ENCODE peak calls at places on chromosomes 12 and 14, in eight cellular contexts. P is mesenchymal stem cell, G is tibial nerve, D is HCT116, T is SJCRH30, R is breast epithelium, Z is brain microvascular endothelial cell, V is psoas muscle. M is an unnamed sample.

GRCh38 chr14:104721704-104722431 is 2.2 kb upstream of the ADSS1 start:
- DNase-seq in V (peak), Z (no peak), R (no peak), G (no peak), P (peak), D (no peak), T (peak), M (no peak)

GRCh38 chr14:75247286-75247922 is 31.2 kb upstream of the FOS start:
- DNase-seq in Z (no peak), G (no peak), R (no peak), T (no peak), V (no peak), D (no peak), P (no peak), M (no peak)

GRCh38 chr12:116539361-116539771 is 19.8 kb upstream of the MAP1LC3B2 start:
- DNase-seq in G (no peak), P (peak), D (no peak), Z (no peak), T (no peak), V (no peak), R (no peak), M (no peak)

GRCh38 chr12:130141105-130141504 is 21.2 kb upstream of the FZD10 start:
- DNase-seq in R (no peak), Z (no peak), D (no peak), V (no peak), G (no peak), T (no peak), P (no peak), M (no peak)

GRCh38 chr12:112939761-112940357 is 1.6 kb downstream of the OAS3 start:
- DNase-seq in G (no peak), V (no peak), T (no peak), R (no peak), Z (no peak), D (no peak), P (no peak), M (no peak)

GRCh38 chr12:52350021-52350620 is 17.2 kb downstream of the KRT85 start:
- DNase-seq in D (no peak), G (no peak), P (no peak), R (no peak), V (no peak), Z (no peak), T (no peak), M (no peak)

GRCh38 chr12:90280564-90281058 is 572.0 kb upstream of the ATP2B1 start:
- DNase-seq in D (no peak), G (no peak), P (no peak), R (no peak), Z (peak), V (no peak), T (no peak), M (no peak)

GRCh38 chr12:91180577-91180976 is 2.0 kb downstream of the DCN start:
- DNase-seq in G (no peak), R (no peak), D (no peak), Z (peak), T (no peak), P (no peak), V (no peak), M (no peak)

GRCh38 chr12:2177003-2177402 is 124.2 kb downstream of the CACNA1C start:
- DNase-seq in D (no peak), V (no peak), G (no peak), T (no peak), R (no peak), Z (no peak), P (no peak), M (no peak)

GRCh38 chr12:81176796-81177195 is 98.9 kb downstream of the ACSS3 start:
- DNase-seq in P (no peak), G (no peak), V (no peak), Z (no peak), D (no peak), T (no peak), R (no peak), M (no peak)

GRCh38 chr14:90781344-90781761 is 34.9 kb downstream of the TTC7B start:
- DNase-seq in V (no peak), D (no peak), T (no peak), P (peak), G (no peak), Z (peak), R (no peak), M (no peak)

GRCh38 chr14:58171090-58171489 is 19.1 kb upstream of the ARMH4 start:
- DNase-seq in T (peak), Z (peak), D (peak), P (peak), G (peak), V (peak), R (peak), M (peak)

GRCh38 chr12:20040844-20041243 is 327.5 kb upstream of the PDE3A start:
- DNase-seq in G (no peak), D (no peak), Z (peak), V (no peak), P (no peak), T (peak), R (no peak), M (no peak)
- H3K27ac ChIP-seq in G (no peak), D (no peak), Z (no peak), V (no peak), P (no peak), T (peak), R (no peak), M (no peak)

GRCh38 chr14:98143566-98143965 is 1128.4 kb downstream of the BCL11B start:
- DNase-seq in T (no peak), D (no peak), G (no peak), Z (no peak), P (no peak), R (no peak), V (no peak), M (no peak)

GRCh38 chr14:98137626-98138025 is 1134.4 kb downstream of the BCL11B start:
- DNase-seq in D (no peak), G (no peak), Z (no peak), P (no peak), T (no peak), V (no peak), R (no peak), M (no peak)

GRCh38 chr14:98138666-98139065 is 1133.3 kb downstream of the BCL11B start:
- DNase-seq in R (no peak), P (no peak), V (no peak), D (peak), Z (no peak), G (no peak), T (peak), M (no peak)

GRCh38 chr14:98144964-98145363 is 1127.0 kb downstream of the BCL11B start:
- DNase-seq in R (no peak), G (no peak), V (no peak), Z (peak), P (no peak), D (no peak), T (no peak), M (no peak)

GRCh38 chr14:98140862-98141261 is 1131.1 kb downstream of the BCL11B start:
- DNase-seq in V (no peak), T (no peak), D (no peak), G (no peak), P (no peak), R (no peak), Z (no peak), M (no peak)
- H3K27ac ChIP-seq in V (no peak), T (no peak), D (no peak), G (no peak), P (no peak), R (no peak), Z (no peak), M (no peak)

GRCh38 chr14:68377056-68377455 is 415.8 kb downstream of the ZFP36L1 start:
- DNase-seq in G (no peak), V (no peak), P (no peak), Z (no peak), R (no peak), T (no peak), D (no peak), M (no peak)

GRCh38 chr14:68376067-68376810 is 416.6 kb downstream of the ZFP36L1 start:
- DNase-seq in D (no peak), T (peak), P (no peak), V (no peak), G (no peak), R (peak), Z (no peak), M (no peak)

GRCh38 chr14:68377459-68377858 is 415.4 kb downstream of the ZFP36L1 start:
- DNase-seq in R (peak), P (no peak), G (peak), V (peak), Z (no peak), D (no peak), T (peak), M (peak)

GRCh38 chr14:68380304-68380840 is 412.5 kb downstream of the ZFP36L1 start:
- DNase-seq in D (no peak), R (no peak), G (no peak), T (no peak), Z (no peak), V (no peak), P (no peak), M (no peak)

GRCh38 chr14:68379510-68380303 is 413.2 kb downstream of the ZFP36L1 start:
- DNase-seq in D (no peak), R (no peak), T (no peak), G (no peak), V (no peak), P (no peak), Z (no peak), M (no peak)
- H3K27ac ChIP-seq in D (no peak), R (peak), T (no peak), G (peak), V (no peak), P (no peak), Z (no peak), M (no peak)

DNA sequence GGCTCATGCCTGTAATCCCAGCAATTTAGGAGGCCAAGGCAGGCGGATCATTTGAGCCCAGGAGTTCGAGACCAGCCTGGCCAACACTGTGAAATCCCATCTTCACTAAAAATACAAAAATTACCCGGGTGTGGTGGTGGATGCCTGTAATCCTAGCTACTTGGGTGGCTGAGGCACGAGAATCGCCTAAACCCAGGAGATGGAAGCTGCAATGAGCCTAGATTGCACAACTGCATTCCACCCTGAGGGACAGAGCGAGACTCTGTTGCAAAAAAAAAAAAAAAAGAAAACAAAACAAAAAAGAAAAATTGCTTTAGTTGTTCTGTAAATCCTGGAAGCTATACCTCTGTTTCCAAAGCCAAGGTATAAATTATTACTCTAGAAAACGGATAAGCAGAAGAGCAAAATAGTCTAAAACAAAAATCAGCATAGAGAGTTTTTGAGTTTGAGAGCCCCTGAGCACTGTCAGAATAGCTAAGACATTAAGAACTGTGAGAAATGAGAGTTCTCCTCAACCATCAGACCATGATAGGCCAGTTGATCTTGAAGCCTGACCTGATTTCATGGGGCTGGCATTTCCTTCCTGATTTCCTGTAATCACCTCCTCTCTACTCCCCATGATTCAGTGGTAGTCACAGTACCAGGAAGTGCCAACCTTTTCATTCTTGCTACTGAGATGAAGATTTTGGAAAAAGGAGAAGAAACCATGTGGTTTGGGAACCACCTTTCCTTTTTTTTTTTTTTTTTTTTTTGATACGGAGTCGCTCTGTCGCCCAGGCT is 31.7 kb downstream of the ATP2A2 start:
- DNase-seq in T (no peak), R (no peak), D (no peak), G (no peak), Z (peak), P (peak), V (no peak), M (no peak)
- H3K27ac ChIP-seq in T (no peak), R (peak), D (no peak), G (no peak), Z (peak), P (peak), V (peak), M (peak)

DNA sequence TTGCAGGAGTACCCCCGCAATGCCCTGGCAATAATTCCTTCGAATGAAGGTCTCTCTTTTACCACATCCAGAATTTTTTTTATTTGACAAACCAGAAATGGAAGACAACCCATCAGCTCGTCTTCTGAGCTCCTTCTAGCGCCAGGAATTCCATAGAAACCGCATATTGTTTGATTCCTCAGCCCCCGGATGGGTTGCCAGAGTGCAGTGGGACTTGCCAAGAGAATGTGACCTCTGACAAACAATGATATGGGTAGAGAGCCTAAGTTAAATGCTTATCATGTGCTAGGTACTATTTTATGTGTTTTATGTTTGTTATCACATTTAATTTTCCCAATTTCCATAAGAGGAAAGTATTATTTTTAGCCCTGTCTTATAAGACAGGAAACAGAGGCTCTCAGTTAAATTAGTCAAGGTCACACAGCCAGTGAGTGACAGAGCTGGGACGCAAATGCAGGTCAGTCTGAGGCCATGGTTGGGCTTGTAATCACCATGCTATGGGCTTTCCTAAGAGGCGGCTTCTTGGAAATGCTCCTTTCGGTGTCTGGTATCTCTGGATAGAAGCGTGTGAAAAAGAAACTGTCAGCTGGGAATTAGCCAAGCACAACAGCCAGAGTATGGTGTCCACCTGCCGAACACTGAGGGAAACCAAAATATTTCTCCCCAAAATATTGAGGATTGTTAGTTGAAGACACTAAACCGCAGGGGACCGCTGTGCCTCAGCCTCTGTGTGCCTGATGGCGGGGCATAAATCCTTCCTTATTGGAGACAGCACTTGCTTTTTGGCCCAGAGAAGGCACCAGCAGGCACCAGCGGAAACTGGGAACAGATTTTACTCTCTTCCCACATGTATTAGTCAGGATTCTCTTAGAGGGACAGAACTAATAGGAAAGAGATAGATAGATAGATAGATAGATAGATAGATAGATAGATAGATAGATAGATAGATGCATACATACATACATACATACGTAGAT is 29.4 kb upstream of the ETFBKMT start:
- DNase-seq in P (peak), V (peak), Z (peak), D (no peak), R (no peak), G (no peak), T (peak), M (no peak)
- H3K27ac ChIP-seq in P (no peak), V (peak), Z (no peak), D (no peak), R (no peak), G (no peak), T (peak), M (peak)

GRCh38 chr14:27025648-27026047 is 427.8 kb upstream of the NOVA1 start:
- DNase-seq in P (no peak), Z (no peak), V (no peak), T (no peak), R (no peak), G (no peak), D (no peak), M (no peak)
- H3K27ac ChIP-seq in P (no peak), Z (no peak), V (no peak), T (no peak), R (no peak), G (no peak), D (no peak), M (no peak)

GRCh38 chr12:79908366-79908765 is 26.5 kb downstream of the PPP1R12A start:
- DNase-seq in Z (no peak), R (no peak), G (no peak), V (no peak), D (no peak), P (no peak), T (no peak), M (no peak)

DNA sequence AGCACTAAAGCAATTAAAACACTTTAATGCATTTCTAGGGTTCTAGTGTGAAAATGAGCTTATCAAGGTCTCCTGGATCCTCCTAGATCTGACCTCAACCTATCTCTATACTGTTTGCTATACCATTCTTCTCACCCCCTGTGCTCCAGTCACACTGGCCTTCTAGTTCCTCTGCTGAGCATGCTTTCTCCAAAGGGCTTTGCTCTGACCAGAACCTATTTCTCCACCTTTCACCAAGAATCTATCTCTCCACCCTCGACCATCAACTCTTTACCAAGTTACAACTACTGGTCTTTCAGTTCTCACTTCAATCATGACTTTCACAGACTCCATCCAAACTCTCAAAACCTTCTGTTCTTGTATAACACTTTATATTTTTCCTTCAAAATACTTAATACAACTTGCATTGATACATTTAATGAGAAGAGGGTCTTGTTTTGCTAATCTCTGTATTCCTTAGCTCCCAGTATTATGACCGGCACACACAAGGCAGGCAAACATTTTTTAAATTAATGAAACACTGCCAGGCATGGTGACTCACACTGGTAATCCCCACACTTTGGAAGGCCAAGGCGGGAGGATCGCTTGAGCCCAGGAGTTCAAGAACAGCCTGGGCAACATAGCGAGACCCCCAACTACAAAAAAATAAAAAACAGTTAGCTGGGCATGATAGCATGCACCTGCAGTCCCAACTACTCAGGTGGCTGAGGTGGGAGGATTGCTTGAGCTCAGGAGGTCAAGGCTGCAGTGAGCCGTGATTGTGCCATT is 22.8 kb downstream of the PPP1R12A start:
- DNase-seq in P (no peak), T (no peak), V (no peak), D (no peak), G (no peak), R (no peak), Z (peak), M (no peak)
- H3K27ac ChIP-seq in P (no peak), T (no peak), V (no peak), D (no peak), G (no peak), R (no peak), Z (no peak), M (no peak)